ENCODE peak calls at places on chromosomes 13 and 19, in eight cellular contexts. E, O, A, V, G, F, I and L are unnamed samples.

GRCh38 chr13:44436589-44437337 is 63.1 kb downstream of the SERP2 start:
- DNase-seq in V (no peak), F (peak), I (peak), G (peak), O (peak), A (peak), E (peak), L (peak)

GRCh38 chr13:21556051-21556450 is 47.9 kb downstream of the MICU2 start:
- DNase-seq in F (no peak), O (no peak), V (no peak), A (no peak), I (no peak), G (no peak), E (no peak), L (no peak)

GRCh38 chr19:34232566-34233481 is 21.5 kb upstream of the GARRE1 start:
- DNase-seq in V (no peak), O (no peak), A (no peak), I (peak), E (no peak), G (peak), F (no peak), L (no peak)

GRCh38 chr13:35987572-35988513 is 143.3 kb downstream of the DCLK1 start:
- DNase-seq in A (no peak), V (no peak), O (no peak), E (no peak), G (no peak), F (peak), I (no peak), L (no peak)

GRCh38 chr19:55348317-55349034 is 6.0 kb downstream of the COX6B2 start:
- DNase-seq in E (no peak), O (no peak), A (no peak), I (no peak), V (no peak), F (peak), G (no peak), L (no peak)

GRCh38 chr13:36431204-36432105 is 840 bp upstream of the CCNA1 start:
- DNase-seq in I (no peak), O (no peak), V (no peak), F (peak), E (no peak), G (no peak), A (no peak), L (no peak)

GRCh38 chr19:19527371-19527656 is 1.4 kb upstream of the YJEFN3 start:
- DNase-seq in I (no peak), V (no peak), F (no peak), O (no peak), G (no peak), E (no peak), A (no peak), L (no peak)

GRCh38 chr13:48838193-48839000 is 137.3 kb upstream of the FNDC3A start:
- DNase-seq in O (no peak), A (no peak), E (no peak), G (no peak), V (no peak), I (no peak), F (no peak), L (no peak)

GRCh38 chr13:94192576-94192975 is 286.9 kb downstream of the DCT start:
- DNase-seq in F (peak), I (no peak), G (no peak), V (no peak), O (no peak), A (no peak), E (peak), L (peak)

GRCh38 chr19:41416194-41416674 is 10.9 kb downstream of the B3GNT8 start:
- DNase-seq in I (no peak), O (no peak), F (no peak), E (no peak), V (no peak), A (no peak), G (no peak), L (no peak)

GRCh38 chr13:71417205-71417604 is 449.8 kb downstream of the DACH1 start:
- DNase-seq in F (no peak), V (no peak), E (no peak), I (no peak), A (no peak), O (no peak), G (no peak), L (no peak)

GRCh38 chr13:52405767-52406494 is at the start of gene THSD1:
- DNase-seq in O (no peak), A (no peak), V (no peak), F (peak), I (peak), E (no peak), G (peak), L (no peak)

GRCh38 chr13:77637583-77637982 is 59.9 kb upstream of the SLAIN1 start:
- DNase-seq in I (peak), G (no peak), F (no peak), O (no peak), A (no peak), E (no peak), V (no peak), L (no peak)